ENCODE peak calls at places on chromosomes 16 and 17, in nine cellular contexts. D, L, B, C, M, A, E, W and G are unnamed samples.

GRCh38 chr16:85079785-85080602 is 32.3 kb downstream of the CIBAR2 start:
- DNase-seq in D (no peak), L (no peak), B (no peak), C (no peak), M (no peak), A (no peak), E (no peak), W (no peak), G (no peak)

GRCh38 chr17:34622862-34623261 is 43.5 kb downstream of the TMEM132E start:
- DNase-seq in D (no peak), L (no peak), B (no peak), C (no peak), M (no peak), A (no peak), E (no peak), W (no peak), G (no peak)

GRCh38 chr16:62036101-62036806 is at the start of gene CDH8:
- DNase-seq in D (no peak), L (peak; percentile 76), B (no peak), C (no peak), M (no peak), A (peak; percentile 89), E (no peak), W (no peak), G (no peak)

GRCh38 chr17:43881176-43881575 is 26.2 kb downstream of the MPP2 start:
- DNase-seq in D (no peak), L (no peak), B (no peak), C (no peak), M (no peak), A (no peak), E (no peak), W (no peak), G (no peak)

GRCh38 chr17:7587420-7587786 is 2.5 kb downstream of the SOX15 start:
- DNase-seq in D (no peak), L (no peak), B (no peak), C (no peak), M (no peak), A (no peak), E (no peak), W (no peak), G (no peak)

GRCh38 chr16:27367463-27368357 is 34.3 kb upstream of the IL21R start:
- DNase-seq in D (peak; percentile 83), L (peak; percentile 83), B (peak; percentile 74), C (peak; percentile 85), M (peak; percentile 81), A (peak; percentile 83), E (peak; percentile 90), W (peak; percentile 88), G (peak; percentile 57)

GRCh38 chr17:30148376-30148775 is 31.8 kb downstream of the NSRP1 start:
- DNase-seq in D (no peak), L (no peak), B (no peak), C (no peak), M (no peak), A (no peak), E (no peak), W (no peak), G (no peak)

GRCh38 chr17:46264456-46265198 is 30.3 kb upstream of the LRRC37A start:
- DNase-seq in D (no peak), L (no peak), B (peak; percentile 64), C (no peak), M (no peak), A (no peak), E (peak; percentile 29), W (no peak), G (no peak)

DNA sequence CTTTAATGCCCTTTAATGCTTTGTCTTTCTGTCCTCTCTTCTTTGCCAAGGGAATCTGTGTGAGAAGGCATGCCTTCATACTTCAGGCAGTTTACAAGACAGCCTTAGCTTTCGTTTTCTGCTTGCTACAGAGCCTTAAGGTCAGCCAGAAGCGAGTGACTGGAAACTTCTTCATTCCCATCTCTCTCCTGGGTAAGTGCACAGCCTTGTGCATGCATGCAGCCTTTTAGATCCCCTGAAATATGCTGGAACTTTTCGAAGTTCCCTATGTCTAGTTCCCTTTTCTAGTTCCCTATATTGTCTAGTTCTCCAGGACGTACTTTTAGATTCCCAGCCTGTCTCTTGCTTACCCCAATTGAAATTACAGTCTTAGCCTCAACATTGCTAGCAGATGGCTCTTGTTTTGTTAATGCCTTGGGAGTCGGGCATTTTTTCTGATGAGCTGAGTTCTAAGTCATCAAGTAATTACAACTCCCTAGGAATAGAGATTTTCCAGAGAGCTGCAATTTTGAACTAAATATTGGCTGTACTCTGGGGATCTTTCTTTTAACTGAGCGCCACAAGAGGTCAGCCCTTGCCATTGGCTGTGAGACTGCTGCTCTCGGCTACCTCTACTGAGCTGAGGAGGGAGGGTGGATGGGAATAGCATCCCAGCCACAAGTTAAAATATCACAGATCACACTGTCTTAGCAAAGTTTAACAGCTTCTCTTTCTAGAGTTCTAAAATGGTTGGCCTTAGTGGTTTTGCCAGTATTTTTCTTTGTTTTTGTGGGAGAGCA is 22.7 kb upstream of the PPM1D start:
- DNase-seq in D (peak; percentile 44), L (no peak), B (no peak), C (no peak), M (peak; percentile 49), A (no peak), E (no peak), W (peak; percentile 25), G (no peak)
- TF ChIP-seq CTCF in D (no peak), L (no peak), B (peak; percentile 40), C (no peak), M (peak; percentile 37), A (no peak), E (no peak), W (peak; percentile 9), G (no peak)

GRCh38 chr17:77636835-77637806 is 321.4 kb upstream of the TNRC6C start:
- DNase-seq in D (no peak), L (no peak), B (no peak), C (no peak), M (no peak), A (no peak), E (no peak), W (no peak), G (no peak)

GRCh38 chr17:77632619-77633018 is 325.9 kb upstream of the TNRC6C start:
- DNase-seq in D (no peak), L (no peak), B (no peak), C (no peak), M (no peak), A (no peak), E (no peak), W (no peak), G (no peak)

GRCh38 chr17:77637807-77638182 is 320.7 kb upstream of the TNRC6C start:
- DNase-seq in D (no peak), L (peak; percentile 42), B (no peak), C (no peak), M (no peak), A (peak; percentile 86), E (no peak), W (no peak), G (no peak)

GRCh38 chr17:77635176-77635575 is 323.3 kb upstream of the TNRC6C start:
- DNase-seq in D (no peak), L (no peak), B (no peak), C (no peak), M (no peak), A (peak; percentile 50), E (no peak), W (no peak), G (no peak)

DNA sequence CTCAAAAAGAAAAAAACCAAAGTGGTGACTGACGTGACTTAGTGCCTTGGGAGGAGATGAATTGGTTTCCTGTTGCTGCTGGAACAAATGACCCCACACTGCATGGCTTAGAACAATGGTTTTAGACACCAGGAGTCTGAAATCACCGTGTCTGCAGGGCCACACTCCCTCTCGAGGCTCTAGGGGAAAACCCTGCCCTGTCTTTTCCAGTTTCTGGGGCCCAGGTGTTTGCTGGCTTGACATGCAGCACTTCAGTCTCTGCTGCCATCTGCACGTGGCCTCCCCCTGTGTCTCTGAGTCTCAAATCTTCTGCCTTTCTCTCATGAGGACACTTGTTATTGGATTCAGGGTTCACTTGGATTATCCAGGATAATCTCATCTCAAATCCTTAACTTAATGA is 323.8 kb upstream of the TNRC6C start:
- DNase-seq in D (no peak), L (no peak), B (no peak), C (no peak), M (no peak), A (peak; percentile 33), E (no peak), W (peak; percentile 20), G (no peak)
- TF ChIP-seq CTCF in D (no peak), L (no peak), B (no peak), C (no peak), M (no peak), A (no peak), E (no peak), W (no peak), G (no peak)

GRCh38 chr17:48818361-48818841 is 1.4 kb upstream of the TTLL6 start:
- DNase-seq in D (no peak), L (peak; percentile 72), B (no peak), C (no peak), M (no peak), A (peak; percentile 71), E (no peak), W (no peak), G (no peak)
- TF ChIP-seq CTCF in D (no peak), L (no peak), B (no peak), C (no peak), M (no peak), A (no peak), E (no peak), W (no peak), G (no peak)

GRCh38 chr17:19943599-19943998 is 34.0 kb downstream of the AKAP10 start:
- DNase-seq in D (no peak), L (no peak), B (no peak), C (no peak), M (no peak), A (no peak), E (no peak), W (no peak), G (no peak)

GRCh38 chr17:19946921-19947320 is 30.7 kb downstream of the AKAP10 start:
- DNase-seq in D (no peak), L (no peak), B (no peak), C (no peak), M (no peak), A (no peak), E (no peak), W (no peak), G (no peak)

GRCh38 chr17:19943026-19943425 is 34.6 kb downstream of the AKAP10 start:
- DNase-seq in D (no peak), L (no peak), B (no peak), C (no peak), M (no peak), A (peak; percentile 14), E (no peak), W (no peak), G (no peak)

GRCh38 chr17:19945009-19945650 is 32.5 kb downstream of the AKAP10 start:
- DNase-seq in D (no peak), L (no peak), B (no peak), C (no peak), M (no peak), A (no peak), E (no peak), W (no peak), G (no peak)

DNA sequence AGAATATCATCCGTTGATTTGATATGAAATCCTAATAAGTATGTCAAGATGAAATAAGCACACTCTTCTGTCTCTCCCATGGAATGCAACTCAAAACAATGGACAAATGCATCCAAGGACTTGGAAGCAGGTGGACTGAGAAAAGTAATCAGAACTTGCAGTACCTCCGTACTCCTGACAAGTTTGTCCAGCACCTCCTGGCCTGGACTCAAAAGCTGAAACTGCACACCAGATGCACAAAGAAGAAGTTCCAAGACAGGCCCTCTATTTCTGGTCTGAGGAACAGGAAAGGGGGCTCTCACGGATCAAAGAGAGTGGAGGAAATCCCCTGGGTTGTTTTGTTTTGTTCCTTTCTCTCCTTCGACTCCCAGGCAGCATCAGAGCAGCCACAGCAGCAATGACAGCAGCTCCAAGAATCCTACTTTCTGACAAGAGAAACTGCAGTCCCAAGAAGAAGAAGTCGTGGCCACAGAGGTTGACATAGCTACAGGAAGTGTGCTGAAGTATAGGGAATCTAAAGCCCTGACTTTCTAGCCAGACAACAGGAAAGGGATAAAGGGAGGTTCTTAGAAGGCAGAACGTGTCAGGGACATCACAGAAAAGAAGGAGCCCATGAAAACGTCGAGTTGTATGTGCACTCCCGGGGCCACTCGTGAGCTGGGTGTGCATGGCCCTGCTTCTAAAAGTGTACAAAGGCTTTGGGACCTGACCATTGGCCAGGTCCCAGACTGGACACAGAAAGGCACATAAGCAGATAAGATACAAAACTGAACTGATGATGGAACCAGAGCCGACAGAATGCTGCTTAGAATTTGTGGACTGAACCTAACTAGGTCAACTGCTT is 29.3 kb downstream of the AKAP10 start:
- DNase-seq in D (no peak), L (no peak), B (peak; percentile 24), C (no peak), M (no peak), A (peak; percentile 14), E (no peak), W (no peak), G (no peak)
- TF ChIP-seq CTCF in D (no peak), L (no peak), B (no peak), C (no peak), M (no peak), A (no peak), E (no peak), W (no peak), G (no peak)